ENCODE peak calls at places on chromosome 20, in six cellular contexts. One of them, this sample, is unnamed.

GRCh38 chr20:62355527-62356142 is 11.5 kb downstream of the LAMA5 start:
- DNase-seq in activated CD4-positive, CD25-positive, alpha-beta regulatory T cell treated with anti-CD3 and anti-CD28 coated beads, Interleukin-2, amount 50 U/mL, for 72 hours: no peak
- DNase-seq in astrocyte of the hippocampus: peak
- DNase-seq in left colon: no peak
- DNase-seq in RCC 7860: no peak
- DNase-seq in NCI-H345: peak
- DNase-seq in this sample: no peak

GRCh38 chr20:49846206-49846807 is 33.7 kb downstream of the SLC9A8 start:
- DNase-seq in activated CD4-positive, CD25-positive, alpha-beta regulatory T cell treated with anti-CD3 and anti-CD28 coated beads, Interleukin-2, amount 50 U/mL, for 72 hours: peak
- DNase-seq in astrocyte of the hippocampus: peak
- DNase-seq in left colon: peak
- DNase-seq in RCC 7860: peak
- DNase-seq in NCI-H345: peak
- DNase-seq in this sample: peak

GRCh38 chr20:50509923-50510705 is at the start of gene PTPN1:
- DNase-seq in activated CD4-positive, CD25-positive, alpha-beta regulatory T cell treated with anti-CD3 and anti-CD28 coated beads, Interleukin-2, amount 50 U/mL, for 72 hours: peak
- DNase-seq in astrocyte of the hippocampus: peak
- DNase-seq in left colon: peak
- DNase-seq in RCC 7860: peak
- DNase-seq in NCI-H345: peak
- DNase-seq in this sample: peak

GRCh38 chr20:14219801-14220461 is 117.5 kb downstream of the FLRT3 start:
- DNase-seq in activated CD4-positive, CD25-positive, alpha-beta regulatory T cell treated with anti-CD3 and anti-CD28 coated beads, Interleukin-2, amount 50 U/mL, for 72 hours: no peak
- DNase-seq in astrocyte of the hippocampus: no peak
- DNase-seq in left colon: peak
- DNase-seq in RCC 7860: no peak
- DNase-seq in NCI-H345: peak
- DNase-seq in this sample: no peak

GRCh38 chr20:33532753-33533459 is 43.0 kb downstream of the CBFA2T2 start:
- DNase-seq in activated CD4-positive, CD25-positive, alpha-beta regulatory T cell treated with anti-CD3 and anti-CD28 coated beads, Interleukin-2, amount 50 U/mL, for 72 hours: no peak
- DNase-seq in astrocyte of the hippocampus: no peak
- DNase-seq in left colon: no peak
- DNase-seq in RCC 7860: no peak
- DNase-seq in NCI-H345: no peak
- DNase-seq in this sample: no peak

GRCh38 chr20:58401123-58401639 is 12.2 kb downstream of the VAPB start:
- DNase-seq in activated CD4-positive, CD25-positive, alpha-beta regulatory T cell treated with anti-CD3 and anti-CD28 coated beads, Interleukin-2, amount 50 U/mL, for 72 hours: no peak
- DNase-seq in astrocyte of the hippocampus: no peak
- DNase-seq in left colon: no peak
- DNase-seq in RCC 7860: no peak
- DNase-seq in NCI-H345: no peak
- DNase-seq in this sample: no peak

GRCh38 chr20:49541733-49542513 is 26.0 kb downstream of the PTGIS start:
- DNase-seq in activated CD4-positive, CD25-positive, alpha-beta regulatory T cell treated with anti-CD3 and anti-CD28 coated beads, Interleukin-2, amount 50 U/mL, for 72 hours: peak
- DNase-seq in astrocyte of the hippocampus: peak
- DNase-seq in left colon: peak
- DNase-seq in RCC 7860: peak
- DNase-seq in NCI-H345: peak
- DNase-seq in this sample: peak

GRCh38 chr20:63778857-63779256 is 39.3 kb downstream of the SLC2A4RG start:
- DNase-seq in activated CD4-positive, CD25-positive, alpha-beta regulatory T cell treated with anti-CD3 and anti-CD28 coated beads, Interleukin-2, amount 50 U/mL, for 72 hours: no peak
- DNase-seq in astrocyte of the hippocampus: no peak
- DNase-seq in left colon: no peak
- DNase-seq in RCC 7860: no peak
- DNase-seq in NCI-H345: no peak
- DNase-seq in this sample: no peak

GRCh38 chr20:25860531-25861150 is 164.0 kb upstream of the ZNF337 start:
- DNase-seq in activated CD4-positive, CD25-positive, alpha-beta regulatory T cell treated with anti-CD3 and anti-CD28 coated beads, Interleukin-2, amount 50 U/mL, for 72 hours: no peak
- DNase-seq in astrocyte of the hippocampus: no peak
- DNase-seq in left colon: no peak
- DNase-seq in RCC 7860: no peak
- DNase-seq in NCI-H345: no peak
- DNase-seq in this sample: no peak

GRCh38 chr20:59723607-59724456 is 119.5 kb downstream of the PHACTR3 start:
- DNase-seq in activated CD4-positive, CD25-positive, alpha-beta regulatory T cell treated with anti-CD3 and anti-CD28 coated beads, Interleukin-2, amount 50 U/mL, for 72 hours: no peak
- DNase-seq in astrocyte of the hippocampus: peak
- DNase-seq in left colon: no peak
- DNase-seq in RCC 7860: no peak
- DNase-seq in NCI-H345: no peak
- DNase-seq in this sample: no peak

GRCh38 chr20:13840093-13840465 is 55.3 kb downstream of the NDUFAF5 start:
- DNase-seq in activated CD4-positive, CD25-positive, alpha-beta regulatory T cell treated with anti-CD3 and anti-CD28 coated beads, Interleukin-2, amount 50 U/mL, for 72 hours: no peak
- DNase-seq in astrocyte of the hippocampus: no peak
- DNase-seq in left colon: no peak
- DNase-seq in RCC 7860: no peak
- DNase-seq in NCI-H345: no peak
- DNase-seq in this sample: no peak

GRCh38 chr20:8094845-8095244 is 37.2 kb upstream of the PLCB1 start:
- DNase-seq in activated CD4-positive, CD25-positive, alpha-beta regulatory T cell treated with anti-CD3 and anti-CD28 coated beads, Interleukin-2, amount 50 U/mL, for 72 hours: no peak
- DNase-seq in astrocyte of the hippocampus: no peak
- DNase-seq in left colon: no peak
- DNase-seq in RCC 7860: no peak
- DNase-seq in NCI-H345: no peak
- DNase-seq in this sample: no peak

GRCh38 chr20:24066075-24066700 is 77.6 kb upstream of the GGTLC1 start:
- DNase-seq in activated CD4-positive, CD25-positive, alpha-beta regulatory T cell treated with anti-CD3 and anti-CD28 coated beads, Interleukin-2, amount 50 U/mL, for 72 hours: no peak
- DNase-seq in astrocyte of the hippocampus: no peak
- DNase-seq in left colon: no peak
- DNase-seq in RCC 7860: no peak
- DNase-seq in NCI-H345: no peak
- DNase-seq in this sample: peak

GRCh38 chr20:6766433-6766832 is 1.1 kb upstream of the BMP2 start:
- DNase-seq in activated CD4-positive, CD25-positive, alpha-beta regulatory T cell treated with anti-CD3 and anti-CD28 coated beads, Interleukin-2, amount 50 U/mL, for 72 hours: no peak
- DNase-seq in astrocyte of the hippocampus: no peak
- DNase-seq in left colon: peak
- DNase-seq in RCC 7860: no peak
- DNase-seq in NCI-H345: no peak
- DNase-seq in this sample: no peak

GRCh38 chr20:4444404-4444803 is 277.3 kb upstream of the PRND start:
- DNase-seq in activated CD4-positive, CD25-positive, alpha-beta regulatory T cell treated with anti-CD3 and anti-CD28 coated beads, Interleukin-2, amount 50 U/mL, for 72 hours: no peak
- DNase-seq in astrocyte of the hippocampus: peak
- DNase-seq in left colon: no peak
- DNase-seq in RCC 7860: no peak
- DNase-seq in NCI-H345: no peak
- DNase-seq in this sample: no peak

GRCh38 chr20:39874049-39874893 is 814.8 kb downstream of the MAFB start:
- DNase-seq in activated CD4-positive, CD25-positive, alpha-beta regulatory T cell treated with anti-CD3 and anti-CD28 coated beads, Interleukin-2, amount 50 U/mL, for 72 hours: no peak
- DNase-seq in astrocyte of the hippocampus: peak
- DNase-seq in left colon: peak
- DNase-seq in RCC 7860: peak
- DNase-seq in NCI-H345: peak
- DNase-seq in this sample: no peak

This sample was measured in T-cell.